ENCODE peak calls at places on chromosomes 12 and 14, in nine cellular contexts. H, C, A, E, X, N, U, D and K are unnamed samples.

GRCh38 chr14:74867673-74868072 is 8.3 kb downstream of the PROX2 start:
- DNase-seq in A (no peak), C (no peak), U (no peak), N (no peak), H (peak; percentile 28), X (no peak), D (no peak), E (no peak), K (no peak)

GRCh38 chr12:51897181-51897580 is 9.3 kb downstream of the ANKRD33 start:
- DNase-seq in X (no peak), D (no peak), C (peak; percentile 66), N (no peak), A (no peak), E (no peak), H (no peak), U (peak; percentile 66), K (no peak)

GRCh38 chr14:66662374-66662773 is 154.4 kb downstream of the GPHN start:
- DNase-seq in H (no peak), N (peak; percentile 37), A (no peak), E (no peak), X (peak; percentile 36), C (no peak), D (no peak), U (no peak), K (no peak)

GRCh38 chr12:89373772-89374572 is 21.7 kb upstream of the DUSP6 start:
- DNase-seq in A (no peak), N (peak; percentile 81), E (no peak), U (no peak), H (peak; percentile 90), C (peak; percentile 48), D (peak; percentile 15), X (no peak), K (no peak)

GRCh38 chr12:125687820-125688219 is 622.6 kb downstream of the AACS start:
- DNase-seq in H (no peak), U (no peak), N (no peak), E (no peak), C (no peak), D (no peak), X (no peak), A (no peak), K (no peak)

GRCh38 chr14:75689012-75689411 is 28.0 kb downstream of the TTLL5 start:
- DNase-seq in C (peak; percentile 18), U (no peak), D (peak; percentile 51), N (peak; percentile 16), X (no peak), H (peak; percentile 61), A (no peak), E (no peak), K (no peak)

GRCh38 chr12:103672401-103673119 is 85.5 kb downstream of the STAB2 start:
- DNase-seq in E (no peak), H (peak; percentile 30), X (peak; percentile 7), A (no peak), N (no peak), U (no peak), D (no peak), C (no peak), K (no peak)

GRCh38 chr14:71354142-71354541 is 446.9 kb downstream of the PCNX1 start:
- DNase-seq in U (no peak), X (no peak), A (no peak), H (no peak), E (no peak), C (no peak), D (no peak), N (no peak), K (no peak)

GRCh38 chr12:25372002-25372401 is 121.3 kb upstream of the KRAS start:
- DNase-seq in E (no peak), D (no peak), X (no peak), A (no peak), H (no peak), N (peak; percentile 19), C (no peak), U (no peak), K (no peak)

GRCh38 chr12:30931222-30931621 is 4.7 kb downstream of the TSPAN11 start:
- DNase-seq in N (no peak), E (no peak), D (no peak), U (no peak), X (no peak), A (no peak), H (no peak), C (no peak), K (no peak)

GRCh38 chr12:104355630-104356029 is 52.1 kb downstream of the EID3 start:
- DNase-seq in N (no peak), X (no peak), A (no peak), E (no peak), D (no peak), C (no peak), U (no peak), H (no peak), K (no peak)

GRCh38 chr12:19402743-19403400 is 36.4 kb upstream of the AEBP2 start:
- DNase-seq in D (peak; percentile 17), N (peak; percentile 21), A (no peak), U (peak; percentile 29), C (peak; percentile 35), X (no peak), H (peak; percentile 63), E (peak; percentile 39), K (no peak)

GRCh38 chr12:116194935-116195431 is 82.5 kb downstream of the MED13L start:
- DNase-seq in H (no peak), X (no peak), D (no peak), U (no peak), E (no peak), A (no peak), C (no peak), N (no peak), K (peak; percentile 41)

GRCh38 chr12:105278043-105278697 is 42.2 kb upstream of the APPL2 start:
- DNase-seq in E (no peak), X (peak; percentile 54), N (no peak), C (no peak), D (no peak), A (peak; percentile 30), U (no peak), H (peak; percentile 25), K (peak; percentile 7)

GRCh38 chr14:100424504-100425453 is 101.6 kb downstream of the SLC25A47 start:
- DNase-seq in D (no peak), H (no peak), E (no peak), C (no peak), U (peak; percentile 32), N (no peak), X (no peak), A (no peak), K (no peak)

GRCh38 chr14:105499256-105500035 is 8.4 kb downstream of the TEDC1 start:
- DNase-seq in C (peak; percentile 23), E (no peak), X (no peak), U (no peak), A (no peak), N (no peak), H (no peak), D (no peak), K (no peak)

GRCh38 chr14:69612014-69612758 is 790 bp downstream of the SUSD6 start:
- DNase-seq in D (peak; percentile 26), N (no peak), X (no peak), C (peak; percentile 49), A (peak; percentile 27), H (peak; percentile 23), U (peak; percentile 91), E (no peak), K (peak; percentile 61)

GRCh38 chr12:75481013-75481705 is 604 bp downstream of the GLIPR1 start:
- DNase-seq in X (no peak), U (no peak), A (no peak), H (no peak), N (no peak), D (no peak), E (no peak), C (no peak), K (peak; percentile 57)

GRCh38 chr14:22871200-22871961 is at the start of gene LRP10:
- DNase-seq in E (peak; percentile 94), X (peak; percentile 98), A (peak; percentile 80), H (peak; percentile 75), C (peak; percentile 94), U (peak; percentile 99), D (peak; percentile 93), N (peak; percentile 89), K (peak; percentile 97)

GRCh38 chr14:22871962-22872832 is 657 bp downstream of the LRP10 start:
- DNase-seq in C (peak; percentile 80), U (peak; percentile 90), N (peak; percentile 85), X (peak; percentile 86), A (peak; percentile 87), H (peak; percentile 81), E (peak; percentile 86), D (peak; percentile 79), K (peak; percentile 80)

GRCh38 chr14:22875003-22875747 is 3.6 kb downstream of the LRP10 start:
- DNase-seq in A (no peak), X (no peak), N (no peak), U (no peak), H (no peak), E (no peak), C (no peak), D (no peak), K (no peak)

GRCh38 chr14:22870811-22871199 is 735 bp upstream of the LRP10 start:
- DNase-seq in E (no peak), H (no peak), X (no peak), A (no peak), D (no peak), N (no peak), C (no peak), U (no peak), K (no peak)

GRCh38 chr14:22872833-22873520 is 1.4 kb downstream of the LRP10 start:
- DNase-seq in C (no peak), X (no peak), U (no peak), N (no peak), A (no peak), E (no peak), D (no peak), H (no peak), K (no peak)
- H3K4me1 ChIP-seq in C (peaks cover 8% of the 10 kb centered on the region), X (peaks cover 9% of the 10 kb centered on the region), U (peaks cover 24% of the 10 kb centered on the region), N (peaks cover 12% of the 10 kb centered on the region), A (peaks cover 21% of the 10 kb centered on the region), E (peaks cover 9% of the 10 kb centered on the region), D (peaks cover 22% of the 10 kb centered on the region), H (peaks cover 3% of the 10 kb centered on the region), K (peaks cover 31% of the 10 kb centered on the region)

DNA sequence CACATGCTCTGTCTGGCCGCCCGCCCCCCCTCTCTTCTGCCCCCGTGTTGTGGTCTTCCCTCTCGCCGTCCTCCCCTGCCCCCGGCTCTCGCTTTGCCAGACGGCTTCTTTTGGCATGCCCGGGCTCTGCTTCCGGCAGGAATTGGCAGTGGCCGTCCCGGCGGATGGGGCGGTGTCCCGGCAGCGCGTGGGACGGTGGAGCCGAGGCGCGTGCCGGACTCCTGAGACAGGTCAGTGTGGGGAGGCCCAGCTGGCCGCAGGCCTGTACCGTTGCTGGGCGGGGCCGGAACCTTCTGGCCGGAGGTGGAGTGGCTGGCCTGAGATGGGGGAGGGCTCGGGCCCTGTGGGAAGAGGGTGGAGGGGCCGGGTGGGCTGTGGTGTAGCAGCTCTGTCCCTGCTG is 17.1 kb downstream of the KIF26A start:
- DNase-seq in X (no peak), C (peak; percentile 40), E (no peak), N (no peak), A (no peak), D (no peak), U (no peak), H (no peak), K (no peak)
- H3K4me1 ChIP-seq in X (no peaks in the 10 kb centered on the region), C (peaks cover 5% of the 10 kb centered on the region), E (peaks cover 7% of the 10 kb centered on the region), N (no peaks in the 10 kb centered on the region), A (no peaks in the 10 kb centered on the region), D (no peaks in the 10 kb centered on the region), U (no peaks in the 10 kb centered on the region), H (no peaks in the 10 kb centered on the region), K (no peaks in the 10 kb centered on the region)

GRCh38 chr14:50823051-50823762 is 7.8 kb downstream of the NIN start:
- DNase-seq in U (no peak), E (no peak), H (no peak), N (no peak), A (no peak), D (peak; percentile 38), C (no peak), X (no peak), K (peak; percentile 71)
- H3K4me1 ChIP-seq in U (peaks cover 73% of the 10 kb centered on the region), E (peaks cover 10% of the 10 kb centered on the region), H (peaks cover 13% of the 10 kb centered on the region), N (peaks cover 16% of the 10 kb centered on the region), A (no peaks in the 10 kb centered on the region), D (peaks cover 47% of the 10 kb centered on the region), C (no peaks in the 10 kb centered on the region), X (no peaks in the 10 kb centered on the region), K (peaks cover 77% of the 10 kb centered on the region)

GRCh38 chr14:61566537-61567225 is 128.6 kb upstream of the HIF1A start:
- DNase-seq in U (no peak), E (no peak), X (no peak), C (no peak), A (no peak), N (peak; percentile 71), D (no peak), H (peak; percentile 76), K (no peak)
- H3K4me1 ChIP-seq in U (peaks cover 27% of the 10 kb centered on the region), E (peaks cover 33% of the 10 kb centered on the region), X (peaks cover 60% of the 10 kb centered on the region), C (peaks cover 38% of the 10 kb centered on the region), A (peaks cover 74% of the 10 kb centered on the region), N (peaks cover 80% of the 10 kb centered on the region), D (peaks cover 8% of the 10 kb centered on the region), H (peaks cover 63% of the 10 kb centered on the region), K (peaks cover 77% of the 10 kb centered on the region)